ENCODE peak calls at places on chromosomes 4 and X, in eight cellular contexts. C, O, W, H, M, Z, R and I are unnamed samples.

GRCh38 chr4:74166135-74166534 is 8.2 kb downstream of the MTHFD2L start:
- DNase-seq in C (no peak), O (no peak), W (no peak), H (no peak), M (no peak), Z (no peak), R (no peak), I (no peak)

GRCh38 chrX:49919617-49920016 is 2.8 kb upstream of the CLCN5 start:
- DNase-seq in C (peak), O (no peak), W (peak), H (no peak), M (peak), Z (peak), R (peak), I (no peak)

GRCh38 chrX:38811515-38812239 is 10.4 kb downstream of the MID1IP1 start:
- DNase-seq in C (no peak), O (no peak), W (no peak), H (no peak), M (no peak), Z (no peak), R (no peak), I (no peak)

GRCh38 chr4:78551420-78552351 is at the start of gene ANXA3:
- DNase-seq in C (peak), O (no peak), W (no peak), H (no peak), M (peak), Z (peak), R (no peak), I (peak)

GRCh38 chr4:26073886-26074560 is 160.0 kb downstream of the SMIM20 start:
- DNase-seq in C (no peak), O (no peak), W (no peak), H (no peak), M (no peak), Z (no peak), R (no peak), I (no peak)

GRCh38 chr4:5636766-5637670 is 71.3 kb downstream of the EVC2 start:
- DNase-seq in C (no peak), O (no peak), W (no peak), H (no peak), M (no peak), Z (no peak), R (no peak), I (peak)

GRCh38 chr4:141132689-141133145 is 552 bp downstream of the RNF150 start:
- DNase-seq in C (peak), O (no peak), W (no peak), H (no peak), M (peak), Z (no peak), R (peak), I (peak)

GRCh38 chr4:139794158-139794954 is 128.7 kb downstream of the MGST2 start:
- DNase-seq in C (no peak), O (no peak), W (no peak), H (peak), M (no peak), Z (no peak), R (no peak), I (no peak)

GRCh38 chr4:40254961-40255721 is 58.3 kb downstream of the RHOH start:
- DNase-seq in C (no peak), O (no peak), W (no peak), H (no peak), M (no peak), Z (no peak), R (no peak), I (no peak)

GRCh38 chrX:119292445-119292844 is 56.4 kb downstream of the PGRMC1 start:
- DNase-seq in C (no peak), O (no peak), W (no peak), H (no peak), M (no peak), Z (no peak), R (no peak), I (no peak)

GRCh38 chr4:104279744-104280143 is 214.9 kb downstream of the CXXC4 start:
- DNase-seq in C (no peak), O (no peak), W (no peak), H (no peak), M (no peak), Z (no peak), R (no peak), I (no peak)

GRCh38 chr4:75698162-75698962 is 25.2 kb upstream of the G3BP2 start:
- DNase-seq in C (no peak), O (no peak), W (peak), H (no peak), M (no peak), Z (peak), R (no peak), I (peak)

GRCh38 chrX:155767101-155767878 is 113.9 kb upstream of the VAMP7 start:
- DNase-seq in C (peak), O (peak), W (peak), H (no peak), M (peak), Z (peak), R (peak), I (no peak)

GRCh38 chr4:15848191-15848842 is 70.2 kb downstream of the CD38 start:
- DNase-seq in C (no peak), O (no peak), W (no peak), H (no peak), M (no peak), Z (no peak), R (no peak), I (no peak)

GRCh38 chr4:73891739-73892405 is 22.7 kb downstream of the CXCL1 start:
- DNase-seq in C (no peak), O (no peak), W (no peak), H (no peak), M (no peak), Z (no peak), R (no peak), I (no peak)

GRCh38 chr4:41216294-41217019 is 2.1 kb upstream of the APBB2 start:
- DNase-seq in C (peak), O (peak), W (peak), H (peak), M (peak), Z (peak), R (peak), I (peak)

GRCh38 chr4:122716825-122717448 is 15.6 kb upstream of the BBS12 start:
- DNase-seq in C (peak), O (no peak), W (peak), H (no peak), M (peak), Z (peak), R (peak), I (peak)

GRCh38 chr4:8391972-8392371 is 48.6 kb downstream of the ACOX3 start:
- DNase-seq in C (peak), O (no peak), W (no peak), H (peak), M (peak), Z (peak), R (peak), I (no peak)

GRCh38 chr4:58360354-58361133 is 1250.4 kb upstream of the IGFBP7 start:
- DNase-seq in C (no peak), O (no peak), W (no peak), H (no peak), M (no peak), Z (no peak), R (no peak), I (no peak)

GRCh38 chrX:68822641-68823410 is 6.0 kb upstream of the EFNB1 start:
- DNase-seq in C (no peak), O (no peak), W (no peak), H (peak), M (peak), Z (peak), R (peak), I (no peak)

GRCh38 chr4:89531932-89532640 is 224.5 kb upstream of the GPRIN3 start:
- DNase-seq in C (no peak), O (no peak), W (no peak), H (no peak), M (no peak), Z (no peak), R (no peak), I (no peak)

GRCh38 chr4:89534356-89534755 is 226.8 kb upstream of the GPRIN3 start:
- DNase-seq in C (no peak), O (no peak), W (no peak), H (no peak), M (no peak), Z (no peak), R (no peak), I (no peak)

DNA sequence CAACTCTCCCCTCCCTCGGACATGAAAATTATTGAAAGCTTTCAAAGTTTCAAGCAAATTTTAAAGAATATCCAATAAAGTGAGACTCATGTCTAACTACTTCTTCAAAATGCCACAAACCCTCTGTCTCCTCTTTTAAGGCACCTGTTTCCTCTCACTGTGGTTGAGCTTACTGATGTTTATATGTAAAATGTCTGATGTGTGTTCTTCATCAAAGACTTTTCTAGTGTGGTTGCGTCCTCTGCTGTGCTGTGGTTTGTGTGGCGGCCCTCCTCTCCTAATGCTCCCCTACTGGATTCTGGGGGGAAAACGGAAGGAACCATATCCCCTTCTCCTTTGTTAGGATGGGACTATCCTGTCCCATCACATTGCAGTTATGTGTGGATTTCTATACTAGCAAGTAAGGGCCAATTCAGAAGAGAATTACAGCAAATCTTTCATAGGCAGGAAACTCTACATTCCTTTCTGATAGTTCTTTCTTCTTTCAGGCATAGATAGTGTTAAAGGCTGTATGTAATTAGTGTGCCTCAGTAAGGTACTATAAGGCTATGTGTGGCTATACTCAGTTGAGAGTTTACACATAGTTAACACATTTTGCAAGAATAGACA is 221.0 kb upstream of the GPRIN3 start:
- DNase-seq in C (no peak), O (no peak), W (no peak), H (no peak), M (no peak), Z (no peak), R (no peak), I (no peak)
- TF ChIP-seq POLR2A in C (no peak), O (no peak), W (no peak), H (no peak), M (no peak), Z (no peak), R (no peak), I (no peak)

GRCh38 chr4:69156913-69157312 is 57.6 kb downstream of the UGT2B11 start:
- DNase-seq in C (no peak), O (no peak), W (no peak), H (no peak), M (no peak), Z (no peak), R (no peak), I (no peak)
- TF ChIP-seq CTCF in C (peak), O (peak), W (peak), H (no peak), M (no peak), Z (no peak), R (no peak), I (no peak)

GRCh38 chr4:54099959-54100606 is at the start of gene GSX2:
- DNase-seq in C (no peak), O (no peak), W (no peak), H (no peak), M (no peak), Z (no peak), R (peak), I (no peak)
- H3K4me3 ChIP-seq in C (peak), O (peak), W (peak), H (peak), M (peak), Z (peak), R (peak), I (no peak)

DNA sequence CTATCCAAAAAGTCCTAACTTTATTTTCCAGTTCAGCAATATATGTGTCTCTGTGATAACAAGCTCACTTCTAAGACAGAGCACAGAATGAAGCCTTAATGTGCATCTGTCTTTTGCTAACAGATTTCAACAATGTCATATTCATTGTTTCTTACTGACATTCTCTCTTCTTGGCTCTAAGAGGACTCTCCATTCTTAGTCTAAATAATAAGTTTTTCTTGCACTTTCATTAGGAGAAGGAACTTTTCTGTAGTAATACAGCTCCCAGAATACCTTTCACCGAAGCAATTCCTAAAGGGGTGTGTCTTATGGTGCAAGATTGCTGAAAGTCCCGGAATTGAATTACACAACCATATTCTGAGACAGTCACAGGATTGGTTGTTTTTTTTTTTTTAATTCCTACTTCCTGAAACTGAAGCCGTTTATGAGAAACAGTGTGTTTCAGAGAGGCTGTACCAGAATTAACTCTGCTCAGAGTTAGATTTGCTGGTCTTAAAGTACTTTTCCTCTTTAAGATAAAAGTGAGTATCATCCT is at the start of gene ALPK1:
- DNase-seq in C (no peak), O (no peak), W (no peak), H (no peak), M (no peak), Z (no peak), R (no peak), I (peak)
- TF ChIP-seq POLR2A in C (peak), O (no peak), W (peak), H (peak), M (no peak), Z (peak), R (peak), I (no peak)